ENCODE peak calls at places on chromosomes 7 and 10, in five cellular contexts. A, G, U, T and I are unnamed samples.

GRCh38 chr10:36493511-36493880 is 631.9 kb upstream of the ANKRD30A start:
- DNase-seq in G (no peak), A (no peak), T (peak), U (peak), I (no peak)

GRCh38 chr7:35720849-35721248 is 25.9 kb upstream of the HERPUD2 start:
- DNase-seq in G (no peak), U (no peak), T (no peak), A (no peak), I (no peak)

GRCh38 chr7:149285581-149285975 is 23.6 kb downstream of the ZNF783 start:
- DNase-seq in U (peak), T (peak), A (no peak), G (no peak), I (no peak)

GRCh38 chr10:73838008-73838567 is 26.7 kb upstream of the NDST2 start:
- DNase-seq in U (no peak), T (no peak), A (no peak), G (no peak), I (no peak)

GRCh38 chr10:13613519-13613918 is 26.8 kb downstream of the PRPF18 start:
- DNase-seq in G (no peak), A (no peak), U (peak), T (peak), I (peak)

GRCh38 chr7:39811161-39811614 is 138.9 kb upstream of the CDK13 start:
- DNase-seq in T (peak), G (no peak), U (peak), A (peak), I (no peak)

GRCh38 chr7:97021443-97022261 is 3.0 kb downstream of the DLX5 start:
- DNase-seq in T (no peak), A (peak), G (no peak), U (no peak), I (no peak)

GRCh38 chr7:24477807-24478655 is 95.2 kb upstream of the PALS2 start:
- DNase-seq in T (peak), U (peak), A (no peak), G (peak), I (no peak)

GRCh38 chr10:101050206-101051069 is 11.4 kb upstream of the KAZALD1 start:
- DNase-seq in A (no peak), T (peak), U (peak), G (no peak), I (peak)
- H3K4me3 ChIP-seq in A (no peak), T (peak), U (peak), G (peak), I (no peak)

GRCh38 chr7:86008898-86009297 is 634.8 kb upstream of the GRM3 start:
- DNase-seq in G (no peak), U (no peak), T (no peak), A (no peak), I (no peak)
- TF ChIP-seq CTCF in G (no peak), U (no peak), T (no peak), A (no peak), I (no peak)

DNA sequence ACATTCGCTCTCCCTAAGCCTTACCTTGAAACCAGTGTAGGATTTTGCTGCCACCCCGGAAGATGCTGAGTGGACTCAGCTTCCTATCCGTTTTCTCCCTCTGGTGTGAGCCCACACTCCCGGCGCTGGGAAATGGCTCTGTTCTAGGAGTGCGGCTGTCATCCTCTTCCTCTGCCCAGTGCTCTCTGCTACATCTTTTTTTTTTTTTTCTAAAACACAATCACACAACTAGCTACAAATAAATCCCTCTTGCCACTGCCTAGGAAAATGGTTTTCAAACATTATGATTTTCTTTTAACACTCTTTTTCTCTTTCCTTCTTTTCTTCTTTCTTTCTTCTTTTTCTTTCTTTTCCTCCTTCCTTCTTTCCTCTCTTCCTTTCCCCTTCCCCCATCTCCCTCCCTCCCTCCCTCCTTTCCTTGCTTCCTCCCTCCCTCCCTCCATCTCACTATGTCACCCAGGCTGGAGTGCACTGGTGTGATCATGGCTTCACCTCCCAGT is 27.9 kb upstream of the NMT2 start:
- DNase-seq in U (no peak), T (no peak), A (no peak), G (no peak), I (no peak)
- H3K4me3 ChIP-seq in U (no peak), T (no peak), A (no peak), G (no peak), I (peak)

DNA sequence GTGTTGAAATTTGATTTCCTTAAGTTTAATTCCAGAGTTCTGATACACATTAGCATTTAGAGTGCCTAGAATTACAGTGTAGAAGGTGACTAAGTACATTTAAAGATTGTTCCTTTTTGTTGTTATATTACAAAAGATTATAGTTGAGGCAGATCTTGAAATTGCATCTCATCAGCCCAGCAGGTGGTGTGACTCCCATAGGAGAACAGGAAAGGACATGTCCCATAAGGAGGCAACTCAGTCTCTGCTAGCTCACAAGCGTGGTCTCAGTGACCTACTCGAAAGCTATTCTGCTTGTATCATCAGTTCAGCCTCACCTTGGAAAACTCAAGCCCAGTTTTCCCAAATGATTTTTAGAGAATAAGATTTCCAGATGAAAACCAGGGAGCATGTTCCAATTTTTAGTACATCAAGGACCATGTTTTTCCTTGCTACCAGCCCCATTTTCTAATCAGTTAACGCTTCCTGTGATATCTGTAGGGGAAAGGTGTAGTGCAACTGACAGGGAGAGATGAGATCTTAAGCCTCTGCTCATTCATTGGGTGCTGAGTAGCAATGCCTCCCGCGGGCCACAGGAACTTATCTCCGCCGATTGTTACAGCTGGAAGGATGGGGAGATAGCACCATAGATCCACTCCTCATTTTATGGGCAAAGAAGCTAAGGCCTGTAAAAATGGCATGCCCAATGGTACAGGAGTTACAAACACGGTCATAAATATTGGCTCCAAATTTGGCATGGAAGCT is 1.1 kb upstream of the GNAI1 start:
- DNase-seq in U (peak), A (no peak), T (peak), G (no peak), I (no peak)
- TF ChIP-seq CTCF in U (peak), A (peak), T (peak), G (peak), I (no peak)

GRCh38 chr7:145168879-145169278 is 333.0 kb upstream of the TPK1 start:
- DNase-seq in T (no peak), U (no peak), A (no peak), G (no peak), I (no peak)
- H3K4me3 ChIP-seq in T (no peak), U (no peak), A (no peak), G (no peak), I (no peak)

GRCh38 chr10:6746782-6747181 is 166.7 kb upstream of the PRKCQ start:
- DNase-seq in G (no peak), A (no peak), T (no peak), U (no peak), I (no peak)
- TF ChIP-seq CTCF in G (no peak), A (no peak), T (no peak), U (no peak), I (no peak)

GRCh38 chr7:17930546-17930945 is 9.7 kb downstream of the SNX13 start:
- DNase-seq in U (no peak), G (no peak), A (no peak), T (no peak), I (no peak)

GRCh38 chr7:17932770-17933169 is 7.5 kb downstream of the SNX13 start:
- DNase-seq in G (no peak), A (no peak), T (no peak), U (no peak), I (no peak)

GRCh38 chr7:17928055-17928454 is 12.2 kb downstream of the SNX13 start:
- DNase-seq in U (no peak), T (no peak), A (no peak), G (no peak), I (no peak)

GRCh38 chr7:17931069-17931468 is 9.2 kb downstream of the SNX13 start:
- DNase-seq in U (no peak), G (no peak), A (no peak), T (no peak), I (no peak)

GRCh38 chr7:17929647-17930395 is 10.5 kb downstream of the SNX13 start:
- DNase-seq in A (no peak), G (no peak), T (no peak), U (no peak), I (no peak)
- H3K4me3 ChIP-seq in A (no peak), G (no peak), T (no peak), U (no peak), I (no peak)

GRCh38 chr10:112313234-112313633 is 30.0 kb downstream of the TECTB start:
- DNase-seq in G (no peak), T (no peak), A (no peak), U (no peak), I (no peak)

GRCh38 chr10:112311481-112311880 is 28.3 kb downstream of the TECTB start:
- DNase-seq in G (no peak), A (no peak), T (no peak), U (no peak), I (no peak)

GRCh38 chr10:112313911-112314310 is 30.7 kb downstream of the TECTB start:
- DNase-seq in G (no peak), U (no peak), T (no peak), A (no peak), I (no peak)

DNA sequence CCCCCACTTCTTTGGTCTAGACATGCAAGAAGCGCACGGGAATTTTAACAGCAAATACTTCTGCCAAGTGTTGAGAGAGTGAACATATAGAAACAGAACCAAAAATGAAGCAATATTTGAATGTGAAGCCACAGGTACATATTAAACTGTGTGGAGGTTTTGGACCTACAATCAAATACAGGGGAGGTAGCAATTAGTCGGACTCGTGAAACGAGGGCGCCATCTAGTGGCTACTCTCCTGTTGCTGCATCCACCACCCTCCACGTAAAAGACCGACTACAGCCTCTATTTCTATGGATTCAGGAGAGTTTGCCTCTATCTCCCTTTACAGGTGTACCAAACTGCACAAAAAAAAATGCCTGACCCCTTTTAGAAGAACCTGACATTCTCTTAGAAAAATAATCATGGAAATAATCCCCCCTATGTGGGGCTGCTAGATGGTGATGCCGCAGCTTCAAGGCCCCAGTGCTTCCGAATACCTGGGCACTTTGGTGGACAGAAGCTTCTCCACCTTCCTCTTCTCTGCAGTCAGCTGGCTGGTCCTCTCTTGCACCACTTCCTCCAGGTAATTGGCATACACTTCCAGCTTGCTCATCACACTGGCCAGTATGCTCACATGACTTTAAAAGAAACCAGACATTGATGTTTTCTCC is 31.7 kb downstream of the TECTB start:
- DNase-seq in U (peak), A (no peak), G (peak), T (peak), I (peak)
- TF ChIP-seq CTCF in U (peak), A (peak), G (peak), T (peak), I (peak)

DNA sequence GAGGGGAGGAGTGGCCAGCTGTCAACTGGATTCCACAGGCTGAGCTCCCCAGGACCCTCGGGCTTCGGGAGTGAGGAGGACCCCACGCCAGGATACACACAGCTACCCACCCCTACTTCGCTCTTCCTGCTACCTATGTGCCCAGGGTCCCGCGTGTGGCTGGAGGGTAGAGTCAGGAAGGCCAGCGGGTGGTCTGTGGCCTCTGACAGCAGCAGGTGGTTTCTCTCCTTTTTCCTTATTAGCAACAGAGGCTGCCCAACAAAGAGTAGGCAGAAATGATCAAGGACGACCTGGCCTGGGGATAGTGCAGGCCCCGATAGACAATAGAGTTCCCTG is 1.1 kb upstream of the KCNMA1 start:
- DNase-seq in A (no peak), U (no peak), T (no peak), G (no peak), I (no peak)
- H3K4me3 ChIP-seq in A (peak), U (no peak), T (peak), G (peak), I (peak)

GRCh38 chr7:88835147-88835728 is 39.7 kb upstream of the TEX47 start:
- DNase-seq in G (no peak), U (peak), T (peak), A (no peak), I (peak)
- TF ChIP-seq CTCF in G (no peak), U (peak), T (peak), A (no peak), I (peak)